ENCODE peak calls at places on chromosomes 12 and 14, in five cellular contexts. P, F, L, J and I are unnamed samples.
A peak's percentile ranks its signal among the peaks of the same experiment; 100 is the strongest.

GRCh38 chr12:116571089-116571488 is 11.9 kb downstream of the MAP1LC3B2 start:
- DNase-seq in P (no peak), F (no peak), L (no peak), J (no peak), I (no peak)

GRCh38 chr12:113198286-113198685 is 12.8 kb downstream of the RITA1 start:
- DNase-seq in P (no peak), F (no peak), L (no peak), J (no peak), I (no peak)

GRCh38 chr12:55972906-55973597 is 826 bp upstream of the RAB5B start:
- DNase-seq in P (no peak), F (no peak), L (peak; percentile 31), J (no peak), I (no peak)

GRCh38 chr14:75628816-75629215 is 31.9 kb downstream of the ERG28 start:
- DNase-seq in P (no peak), F (no peak), L (no peak), J (no peak), I (no peak)

GRCh38 chr12:5273709-5274108 is 158.2 kb upstream of the NTF3 start:
- DNase-seq in P (no peak), F (no peak), L (no peak), J (no peak), I (no peak)

GRCh38 chr14:78405071-78405856 is 235.1 kb downstream of the NRXN3 start:
- DNase-seq in P (no peak), F (no peak), L (no peak), J (peak; percentile 19), I (no peak)

GRCh38 chr12:97568336-97569180 is 106.0 kb downstream of the RMST start:
- DNase-seq in P (no peak), F (no peak), L (no peak), J (peak; percentile 80), I (no peak)

GRCh38 chr12:107619831-107620230 is 65.8 kb upstream of the PWP1 start:
- DNase-seq in P (no peak), F (no peak), L (no peak), J (no peak), I (no peak)

GRCh38 chr12:124632510-124632909 is 65.1 kb upstream of the NCOR2 start:
- DNase-seq in P (no peak), F (peak; percentile 43), L (no peak), J (no peak), I (no peak)

GRCh38 chr12:27821259-27821973 is 41.4 kb upstream of the MANSC4 start:
- DNase-seq in P (peak; percentile 84), F (peak; percentile 21), L (peak; percentile 88), J (no peak), I (no peak)

GRCh38 chr12:34379142-34379541 is 356.8 kb downstream of the ALG10 start:
- DNase-seq in P (no peak), F (no peak), L (no peak), J (no peak), I (no peak)

GRCh38 chr12:7327913-7328312 is 24.0 kb downstream of the ACSM4 start:
- DNase-seq in P (no peak), F (no peak), L (no peak), J (no peak), I (no peak)

GRCh38 chr14:49893309-49894213 is 679 bp downstream of the ARF6 start:
- DNase-seq in P (no peak), F (peak; percentile 57), L (peak; percentile 19), J (no peak), I (peak; percentile 66)

GRCh38 chr14:100902295-100902694 is 1.2 kb downstream of the RTL1 start:
- DNase-seq in P (no peak), F (no peak), L (no peak), J (no peak), I (no peak)
- TF ChIP-seq CTCF in P (peak; percentile 60), F (no peak), L (no peak), J (peak; percentile 35), I (no peak)

GRCh38 chr12:122837306-122838265 is 2.3 kb downstream of the HIP1R start:
- DNase-seq in P (no peak), F (no peak), L (no peak), J (no peak), I (no peak)

GRCh38 chr12:122834921-122835692 is at the start of gene HIP1R:
- DNase-seq in P (no peak), F (no peak), L (no peak), J (no peak), I (peak; percentile 89)

GRCh38 chr12:122835693-122836026 is 403 bp downstream of the HIP1R start:
- DNase-seq in P (no peak), F (no peak), L (no peak), J (no peak), I (no peak)

GRCh38 chr12:122834229-122834920 is 882 bp upstream of the HIP1R start:
- DNase-seq in P (no peak), F (no peak), L (peak; percentile 33), J (no peak), I (no peak)

GRCh38 chr12:122836027-122836921 is 1.0 kb downstream of the HIP1R start:
- DNase-seq in P (no peak), F (no peak), L (no peak), J (no peak), I (no peak)
- H3K27me3 ChIP-seq in P (no peaks in the 10 kb centered on the region), F (no peaks in the 10 kb centered on the region), L (no peaks in the 10 kb centered on the region), J (no peaks in the 10 kb centered on the region), I (no peaks in the 10 kb centered on the region)

DNA sequence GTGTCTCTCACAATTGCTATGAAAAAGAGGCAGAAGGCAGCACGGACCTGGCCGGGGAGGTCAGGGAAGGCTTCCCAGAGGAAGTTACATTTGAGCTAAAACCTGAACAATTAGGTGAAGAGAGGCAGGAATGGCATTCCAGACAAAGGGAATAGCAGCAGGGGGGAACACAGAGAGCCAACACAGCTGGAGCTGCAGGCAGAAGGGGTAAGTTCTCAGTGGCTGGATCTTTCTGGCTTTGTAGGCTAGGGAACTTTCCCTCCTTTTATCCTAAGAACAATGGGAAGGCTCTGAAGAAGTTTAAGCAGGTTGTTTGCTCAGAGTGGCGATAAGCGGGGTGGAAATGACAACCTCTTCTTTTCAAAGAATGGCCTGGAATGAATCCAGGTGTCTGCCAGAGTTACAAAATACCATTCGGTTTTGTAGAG is 100.0 kb downstream of the PRIMA1 start:
- DNase-seq in P (no peak), F (no peak), L (no peak), J (no peak), I (no peak)
- H3K4me3 ChIP-seq in P (no peak overlapping the region), F (no peak overlapping the region), L (no peak overlapping the region), J (no peak overlapping the region), I (no peak overlapping the region)

GRCh38 chr12:19852100-19852855 is 413.0 kb downstream of the AEBP2 start:
- DNase-seq in P (no peak), F (no peak), L (no peak), J (no peak), I (no peak)
- TF ChIP-seq CTCF in P (no peak), F (no peak), L (no peak), J (no peak), I (no peak)